ENCODE peak calls at places on chromosomes 16 and 17, in six cellular contexts. One of them, this sample, is unnamed.

GRCh38 chr17:54902017-54902416 is 1.4 kb downstream of the TOM1L1 start:
- DNase-seq in mesothelial cell of epicardium: no peak
- DNase-seq in HFF-Myc: no peak
- DNase-seq in endothelial cell of umbilical vein: no peak
- DNase-seq in fibroblast of mammary gland: no peak
- DNase-seq in lower lobe of right lung: no peak
- DNase-seq in this sample: no peak

GRCh38 chr16:72657164-72657563 is 390.8 kb downstream of the ZFHX3 start:
- DNase-seq in endothelial cell of umbilical vein: no peak
- DNase-seq in mesothelial cell of epicardium: no peak
- DNase-seq in fibroblast of mammary gland: no peak
- DNase-seq in HFF-Myc: no peak
- DNase-seq in lower lobe of right lung: no peak
- DNase-seq in this sample: no peak

GRCh38 chr17:59853168-59853918 is 39.4 kb downstream of the TUBD1 start:
- DNase-seq in mesothelial cell of epicardium: no peak
- DNase-seq in endothelial cell of umbilical vein: peak; percentile 85
- DNase-seq in fibroblast of mammary gland: peak; percentile 96
- DNase-seq in HFF-Myc: no peak
- DNase-seq in lower lobe of right lung: no peak
- DNase-seq in this sample: peak; percentile 87

GRCh38 chr16:24520983-24521382 is 18.4 kb upstream of the RBBP6 start:
- DNase-seq in HFF-Myc: no peak
- DNase-seq in lower lobe of right lung: no peak
- DNase-seq in mesothelial cell of epicardium: no peak
- DNase-seq in fibroblast of mammary gland: no peak
- DNase-seq in endothelial cell of umbilical vein: no peak
- DNase-seq in this sample: no peak

GRCh38 chr17:78674156-78674555 is 97.0 kb upstream of the DNAH17 start:
- DNase-seq in HFF-Myc: no peak
- DNase-seq in lower lobe of right lung: no peak
- DNase-seq in fibroblast of mammary gland: no peak
- DNase-seq in endothelial cell of umbilical vein: no peak
- DNase-seq in mesothelial cell of epicardium: no peak
- DNase-seq in this sample: no peak

GRCh38 chr16:27966756-27967155 is 96.8 kb downstream of the GSG1L start:
- DNase-seq in mesothelial cell of epicardium: no peak
- DNase-seq in lower lobe of right lung: no peak
- DNase-seq in fibroblast of mammary gland: no peak
- DNase-seq in endothelial cell of umbilical vein: no peak
- DNase-seq in HFF-Myc: no peak
- DNase-seq in this sample: no peak

GRCh38 chr17:17503566-17504130 is 7.5 kb upstream of the RASD1 start:
- DNase-seq in mesothelial cell of epicardium: no peak
- DNase-seq in fibroblast of mammary gland: no peak
- DNase-seq in endothelial cell of umbilical vein: no peak
- DNase-seq in lower lobe of right lung: peak; percentile 31
- DNase-seq in HFF-Myc: no peak
- DNase-seq in this sample: no peak

GRCh38 chr16:30063893-30064745 is 1.4 kb upstream of the ALDOA start:
- DNase-seq in lower lobe of right lung: peak; percentile 86
- DNase-seq in endothelial cell of umbilical vein: peak; percentile 43
- DNase-seq in mesothelial cell of epicardium: no peak
- DNase-seq in HFF-Myc: no peak
- DNase-seq in fibroblast of mammary gland: peak; percentile 41
- DNase-seq in this sample: no peak

GRCh38 chr17:57210224-57210553 is 46.1 kb upstream of the MSI2 start:
- DNase-seq in lower lobe of right lung: no peak
- DNase-seq in endothelial cell of umbilical vein: no peak
- DNase-seq in HFF-Myc: no peak
- DNase-seq in fibroblast of mammary gland: peak; percentile 45
- DNase-seq in mesothelial cell of epicardium: no peak
- DNase-seq in this sample: no peak

GRCh38 chr16:8831450-8832382 is 34.1 kb downstream of the PMM2 start:
- DNase-seq in HFF-Myc: no peak
- DNase-seq in fibroblast of mammary gland: no peak
- DNase-seq in mesothelial cell of epicardium: no peak
- DNase-seq in lower lobe of right lung: no peak
- DNase-seq in endothelial cell of umbilical vein: no peak
- DNase-seq in this sample: no peak

GRCh38 chr16:88353691-88354090 is 29.1 kb upstream of the ZNF469 start:
- DNase-seq in fibroblast of mammary gland: no peak
- DNase-seq in HFF-Myc: no peak
- DNase-seq in endothelial cell of umbilical vein: no peak
- DNase-seq in mesothelial cell of epicardium: no peak
- DNase-seq in lower lobe of right lung: peak; percentile 13
- DNase-seq in this sample: no peak

GRCh38 chr16:59566446-59566845 is 832.3 kb upstream of the GOT2 start:
- DNase-seq in lower lobe of right lung: no peak
- DNase-seq in endothelial cell of umbilical vein: no peak
- DNase-seq in HFF-Myc: no peak
- DNase-seq in mesothelial cell of epicardium: no peak
- DNase-seq in fibroblast of mammary gland: no peak
- DNase-seq in this sample: no peak

GRCh38 chr16:50290856-50291255 is 24.5 kb downstream of the ADCY7 start:
- DNase-seq in mesothelial cell of epicardium: no peak
- DNase-seq in HFF-Myc: no peak
- DNase-seq in endothelial cell of umbilical vein: no peak
- DNase-seq in lower lobe of right lung: no peak
- DNase-seq in fibroblast of mammary gland: no peak
- DNase-seq in this sample: no peak

GRCh38 chr16:13672196-13672595 is 247.8 kb upstream of the ERCC4 start:
- DNase-seq in mesothelial cell of epicardium: no peak
- DNase-seq in lower lobe of right lung: no peak
- DNase-seq in endothelial cell of umbilical vein: no peak
- DNase-seq in fibroblast of mammary gland: no peak
- DNase-seq in HFF-Myc: no peak
- DNase-seq in this sample: no peak

GRCh38 chr16:87086156-87086555 is 231.0 kb downstream of the C16orf95 start:
- DNase-seq in lower lobe of right lung: no peak
- DNase-seq in HFF-Myc: peak; percentile 32
- DNase-seq in fibroblast of mammary gland: peak; percentile 67
- DNase-seq in endothelial cell of umbilical vein: no peak
- DNase-seq in mesothelial cell of epicardium: no peak
- DNase-seq in this sample: no peak

GRCh38 chr16:80318107-80318506 is 222.7 kb upstream of the DYNLRB2 start:
- DNase-seq in lower lobe of right lung: no peak
- DNase-seq in endothelial cell of umbilical vein: no peak
- DNase-seq in HFF-Myc: no peak
- DNase-seq in mesothelial cell of epicardium: no peak
- DNase-seq in fibroblast of mammary gland: no peak
- DNase-seq in this sample: no peak

GRCh38 chr16:80319181-80319580 is 221.6 kb upstream of the DYNLRB2 start:
- DNase-seq in HFF-Myc: no peak
- DNase-seq in endothelial cell of umbilical vein: no peak
- DNase-seq in lower lobe of right lung: no peak
- DNase-seq in mesothelial cell of epicardium: no peak
- DNase-seq in fibroblast of mammary gland: no peak
- DNase-seq in this sample: no peak

GRCh38 chr16:80314042-80314441 is 226.8 kb upstream of the DYNLRB2 start:
- DNase-seq in HFF-Myc: no peak
- DNase-seq in mesothelial cell of epicardium: no peak
- DNase-seq in fibroblast of mammary gland: no peak
- DNase-seq in endothelial cell of umbilical vein: peak; percentile 30
- DNase-seq in lower lobe of right lung: no peak
- DNase-seq in this sample: no peak

GRCh38 chr16:80323187-80323807 is 217.5 kb upstream of the DYNLRB2 start:
- DNase-seq in fibroblast of mammary gland: no peak
- DNase-seq in endothelial cell of umbilical vein: no peak
- DNase-seq in mesothelial cell of epicardium: no peak
- DNase-seq in HFF-Myc: no peak
- DNase-seq in lower lobe of right lung: no peak
- DNase-seq in this sample: no peak

DNA sequence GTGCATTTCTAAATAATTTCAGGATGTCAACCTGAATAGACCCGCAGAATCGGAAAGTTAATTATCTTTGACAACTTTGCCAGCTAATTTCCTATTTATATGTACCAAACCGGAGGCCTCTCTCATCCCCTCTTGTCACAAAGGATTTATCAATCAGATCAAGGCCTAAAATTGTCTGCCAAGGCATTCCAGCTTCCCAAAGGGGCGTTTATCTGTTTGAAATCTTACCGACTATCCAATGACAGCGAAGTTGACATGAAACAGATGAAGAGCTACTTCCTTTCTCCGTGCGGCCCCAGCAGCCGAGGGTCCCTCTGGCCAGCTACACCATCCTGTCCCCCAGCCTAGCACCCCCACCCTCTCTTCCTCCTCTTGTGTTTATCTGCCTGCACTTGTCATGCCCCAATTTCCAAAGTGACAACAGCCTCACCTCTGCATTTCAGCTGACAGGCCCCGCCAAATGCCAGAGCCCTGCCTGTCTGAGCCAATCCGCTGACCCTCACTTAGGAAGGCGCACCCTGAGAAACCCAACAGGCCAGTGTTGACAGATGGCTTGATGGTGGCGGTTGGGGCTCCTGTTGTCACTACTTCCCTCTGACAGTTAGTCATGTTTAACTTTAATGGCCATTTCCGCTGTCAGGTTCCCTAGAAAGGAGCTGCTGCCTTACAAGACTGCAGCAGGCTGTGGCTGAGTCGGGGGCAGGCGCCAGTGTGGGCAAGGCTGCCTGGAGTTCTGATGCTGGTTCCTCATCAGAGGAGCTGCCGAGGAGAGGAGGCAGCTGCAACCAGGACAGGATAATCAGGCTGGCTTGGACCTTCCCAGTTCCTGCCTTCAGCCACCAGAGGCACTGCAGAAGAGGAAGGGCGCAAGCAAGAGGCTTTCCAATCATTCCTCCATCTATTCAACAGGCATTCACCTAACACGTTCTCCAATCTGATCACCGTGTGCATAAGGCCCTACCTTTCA is 223.4 kb upstream of the DYNLRB2 start:
- DNase-seq in endothelial cell of umbilical vein: no peak
- DNase-seq in HFF-Myc: no peak
- DNase-seq in lower lobe of right lung: no peak
- DNase-seq in fibroblast of mammary gland: no peak
- DNase-seq in mesothelial cell of epicardium: no peak
- DNase-seq in this sample: no peak
- TF ChIP-seq CTCF in endothelial cell of umbilical vein: peak; percentile 2
- TF ChIP-seq CTCF in HFF-Myc: peak; percentile 30
- TF ChIP-seq CTCF in lower lobe of right lung: peak; percentile 34
- TF ChIP-seq CTCF in fibroblast of mammary gland: peak; percentile 25
- TF ChIP-seq CTCF in mesothelial cell of epicardium: no peak
- TF ChIP-seq CTCF in this sample: peak; percentile 26

GRCh38 chr16:65548470-65548869 is 426.6 kb upstream of the CDH11 start:
- DNase-seq in fibroblast of mammary gland: no peak
- DNase-seq in endothelial cell of umbilical vein: no peak
- DNase-seq in lower lobe of right lung: no peak
- DNase-seq in HFF-Myc: no peak
- DNase-seq in mesothelial cell of epicardium: no peak
- DNase-seq in this sample: no peak

GRCh38 chr16:65543781-65544740 is 422.2 kb upstream of the CDH11 start:
- DNase-seq in fibroblast of mammary gland: no peak
- DNase-seq in lower lobe of right lung: no peak
- DNase-seq in endothelial cell of umbilical vein: no peak
- DNase-seq in HFF-Myc: no peak
- DNase-seq in mesothelial cell of epicardium: no peak
- DNase-seq in this sample: no peak

GRCh38 chr16:65546353-65546791 is 424.5 kb upstream of the CDH11 start:
- DNase-seq in HFF-Myc: no peak
- DNase-seq in mesothelial cell of epicardium: no peak
- DNase-seq in endothelial cell of umbilical vein: peak; percentile 15
- DNase-seq in lower lobe of right lung: no peak
- DNase-seq in fibroblast of mammary gland: peak; percentile 66
- DNase-seq in this sample: no peak

GRCh38 chr16:65547799-65548446 is 426.1 kb upstream of the CDH11 start:
- DNase-seq in HFF-Myc: peak; percentile 74
- DNase-seq in lower lobe of right lung: no peak
- DNase-seq in mesothelial cell of epicardium: no peak
- DNase-seq in endothelial cell of umbilical vein: no peak
- DNase-seq in fibroblast of mammary gland: peak; percentile 89
- DNase-seq in this sample: peak; percentile 95
- TF ChIP-seq CTCF in HFF-Myc: no peak
- TF ChIP-seq CTCF in lower lobe of right lung: no peak
- TF ChIP-seq CTCF in mesothelial cell of epicardium: no peak
- TF ChIP-seq CTCF in endothelial cell of umbilical vein: no peak
- TF ChIP-seq CTCF in fibroblast of mammary gland: no peak
- TF ChIP-seq CTCF in this sample: no peak

GRCh38 chr17:74699236-74699635 is 13.5 kb downstream of the CD300LF start:
- DNase-seq in lower lobe of right lung: no peak
- DNase-seq in endothelial cell of umbilical vein: no peak
- DNase-seq in mesothelial cell of epicardium: no peak
- DNase-seq in fibroblast of mammary gland: no peak
- DNase-seq in HFF-Myc: no peak
- DNase-seq in this sample: no peak

GRCh38 chr17:74694081-74694480 is 18.6 kb downstream of the CD300LF start:
- DNase-seq in endothelial cell of umbilical vein: no peak
- DNase-seq in fibroblast of mammary gland: no peak
- DNase-seq in lower lobe of right lung: no peak
- DNase-seq in HFF-Myc: no peak
- DNase-seq in mesothelial cell of epicardium: no peak
- DNase-seq in this sample: no peak

GRCh38 chr17:74698069-74698468 is 14.7 kb downstream of the CD300LF start:
- DNase-seq in mesothelial cell of epicardium: no peak
- DNase-seq in endothelial cell of umbilical vein: no peak
- DNase-seq in HFF-Myc: no peak
- DNase-seq in fibroblast of mammary gland: no peak
- DNase-seq in lower lobe of right lung: no peak
- DNase-seq in this sample: no peak

GRCh38 chr17:74697477-74697876 is 15.2 kb downstream of the CD300LF start:
- DNase-seq in mesothelial cell of epicardium: no peak
- DNase-seq in endothelial cell of umbilical vein: no peak
- DNase-seq in lower lobe of right lung: no peak
- DNase-seq in fibroblast of mammary gland: no peak
- DNase-seq in HFF-Myc: no peak
- DNase-seq in this sample: no peak

DNA sequence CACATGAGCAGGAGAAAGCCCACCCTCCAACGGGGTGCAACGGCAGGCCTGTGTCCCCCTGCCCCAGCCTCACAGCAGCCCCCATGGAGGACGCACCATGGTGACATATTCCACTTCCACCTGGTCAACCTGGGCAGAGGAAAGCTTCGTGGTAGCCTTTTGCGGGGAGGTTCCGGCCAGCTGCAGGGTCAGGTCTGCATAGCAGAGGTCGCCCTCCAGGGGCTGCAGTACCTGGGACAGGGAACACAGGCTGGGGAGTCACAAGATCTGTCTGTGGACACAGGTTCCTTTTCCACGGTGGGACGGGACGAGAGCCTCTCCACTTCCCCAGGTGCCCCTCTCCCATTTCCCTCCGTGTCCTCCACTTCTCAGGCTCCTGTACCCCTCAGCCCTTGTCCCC is 17.1 kb downstream of the CD300LF start:
- DNase-seq in lower lobe of right lung: no peak
- DNase-seq in endothelial cell of umbilical vein: no peak
- DNase-seq in fibroblast of mammary gland: no peak
- DNase-seq in mesothelial cell of epicardium: no peak
- DNase-seq in HFF-Myc: no peak
- DNase-seq in this sample: no peak
- TF ChIP-seq CTCF in lower lobe of right lung: no peak
- TF ChIP-seq CTCF in endothelial cell of umbilical vein: no peak
- TF ChIP-seq CTCF in fibroblast of mammary gland: no peak
- TF ChIP-seq CTCF in mesothelial cell of epicardium: no peak
- TF ChIP-seq CTCF in HFF-Myc: no peak
- TF ChIP-seq CTCF in this sample: no peak

DNA sequence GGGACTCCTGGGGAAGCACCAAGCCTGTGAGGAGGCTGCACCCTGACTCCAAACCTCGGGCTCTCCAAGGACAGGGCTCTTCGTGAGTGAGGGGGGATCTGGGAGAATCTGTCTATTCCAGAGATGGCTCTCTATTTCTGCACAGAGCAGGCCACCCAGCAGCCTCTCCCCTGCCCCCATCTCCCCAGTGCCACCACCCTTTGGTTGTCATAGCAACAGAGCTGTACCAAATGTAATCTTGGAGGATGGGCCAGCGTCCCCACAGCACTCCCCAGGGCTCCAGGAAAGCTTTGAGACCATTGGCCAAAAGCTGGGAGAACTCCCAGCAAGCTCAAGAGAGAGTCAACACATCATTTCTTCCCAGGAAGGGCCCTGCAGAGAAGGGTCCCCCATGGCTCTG is 49.3 kb downstream of the ABCC12 start:
- DNase-seq in lower lobe of right lung: no peak
- DNase-seq in mesothelial cell of epicardium: no peak
- DNase-seq in HFF-Myc: no peak
- DNase-seq in endothelial cell of umbilical vein: no peak
- DNase-seq in fibroblast of mammary gland: no peak
- DNase-seq in this sample: no peak
- TF ChIP-seq CTCF in lower lobe of right lung: no peak
- TF ChIP-seq CTCF in mesothelial cell of epicardium: no peak
- TF ChIP-seq CTCF in HFF-Myc: no peak
- TF ChIP-seq CTCF in endothelial cell of umbilical vein: no peak
- TF ChIP-seq CTCF in fibroblast of mammary gland: no peak
- TF ChIP-seq CTCF in this sample: no peak